ENCODE peak calls at places on chromosomes 6 and 20, in five cellular contexts. V is cardiac fibroblast, F is left lung, K is neural progenitor cell, J is adrenal gland. O is an unnamed sample.

GRCh38 chr20:64121586-64121985 is 14.2 kb upstream of the NPBWR2 start:
- DNase-seq in V (no peak), F (peak), K (no peak), J (peak), O (no peak)

GRCh38 chr6:159692303-159693127 is 526 bp downstream of the SOD2 start:
- DNase-seq in V (peak), F (peak), K (peak), J (peak), O (peak)

GRCh38 chr20:24102290-24102689 is 113.7 kb upstream of the GGTLC1 start:
- DNase-seq in V (no peak), F (no peak), K (peak), J (no peak), O (no peak)

GRCh38 chr20:3209946-3210317 is 634 bp downstream of the ITPA start:
- DNase-seq in V (peak), F (no peak), K (no peak), J (no peak), O (no peak)

GRCh38 chr20:409697-410559 is 1.8 kb downstream of the RBCK1 start:
- DNase-seq in V (no peak), F (no peak), K (no peak), J (no peak), O (no peak)

GRCh38 chr20:10385850-10386544 is 48.0 kb downstream of the MKKS start:
- DNase-seq in V (peak), F (no peak), K (no peak), J (no peak), O (no peak)

GRCh38 chr6:164346631-164347030 is 932.1 kb downstream of the QKI start:
- DNase-seq in V (no peak), F (no peak), K (no peak), J (no peak), O (no peak)

GRCh38 chr20:32986331-32986966 is 17.8 kb downstream of the SUN5 start:
- DNase-seq in V (no peak), F (no peak), K (no peak), J (no peak), O (no peak)

GRCh38 chr20:46353506-46354206 is 45.4 kb upstream of the CDH22 start:
- DNase-seq in V (no peak), F (no peak), K (no peak), J (no peak), O (no peak)

GRCh38 chr6:40692311-40692710 is 105.1 kb upstream of the LRFN2 start:
- DNase-seq in V (no peak), F (no peak), K (no peak), J (no peak), O (no peak)

GRCh38 chr6:154453329-154453728 is 57.2 kb downstream of the CNKSR3 start:
- DNase-seq in V (no peak), F (no peak), K (no peak), J (no peak), O (no peak)

GRCh38 chr20:60255426-60255825 is 297.2 kb downstream of the CDH26 start:
- DNase-seq in V (no peak), F (no peak), K (peak), J (no peak), O (no peak)

GRCh38 chr6:36839819-36840379 is 655 bp upstream of the CPNE5 start:
- DNase-seq in V (peak), F (peak), K (peak), J (no peak), O (peak)

GRCh38 chr6:37143585-37143984 is 26.4 kb upstream of the PIM1 start:
- DNase-seq in V (no peak), F (no peak), K (no peak), J (no peak), O (no peak)

GRCh38 chr20:47809561-47809960 is 24.3 kb upstream of the SULF2 start:
- DNase-seq in V (no peak), F (no peak), K (no peak), J (no peak), O (no peak)

GRCh38 chr6:166736606-166737005 is 109.6 kb upstream of the RPS6KA2 start:
- DNase-seq in V (peak), F (no peak), K (no peak), J (no peak), O (no peak)

GRCh38 chr6:146498309-146498708 is 45.3 kb upstream of the RAB32 start:
- DNase-seq in V (no peak), F (no peak), K (no peak), J (no peak), O (no peak)

GRCh38 chr6:109059591-109060021 is 35.0 kb downstream of the SESN1 start:
- DNase-seq in V (peak), F (no peak), K (no peak), J (no peak), O (no peak)

GRCh38 chr6:93294879-93295278 is 124.5 kb downstream of the EPHA7 start:
- DNase-seq in V (no peak), F (no peak), K (no peak), J (no peak), O (no peak)

GRCh38 chr6:42402184-42402583 is 49.5 kb downstream of the TRERF1 start:
- DNase-seq in V (peak), F (no peak), K (no peak), J (no peak), O (no peak)

GRCh38 chr6:46676604-46677313 is 10.9 kb upstream of the TDRD6 start:
- DNase-seq in V (no peak), F (no peak), K (no peak), J (no peak), O (no peak)

GRCh38 chr20:53077373-53078205 is 105.4 kb downstream of the TSHZ2 start:
- DNase-seq in V (peak), F (no peak), K (no peak), J (peak), O (no peak)

GRCh38 chr6:53326372-53327016 is 22.3 kb downstream of the ELOVL5 start:
- DNase-seq in V (peak), F (no peak), K (no peak), J (peak), O (no peak)

GRCh38 chr20:52490715-52491430 is 299.3 kb upstream of the ZFP64 start:
- DNase-seq in V (peak), F (no peak), K (no peak), J (no peak), O (no peak)

GRCh38 chr6:144644776-144645175 is 359.6 kb downstream of the UTRN start:
- DNase-seq in V (peak), F (no peak), K (peak), J (no peak), O (no peak)

GRCh38 chr20:10985536-10985935 is 311.7 kb upstream of the JAG1 start:
- DNase-seq in V (peak), F (no peak), K (no peak), J (no peak), O (no peak)

GRCh38 chr20:5316188-5317158 is at the start of gene PROKR2:
- DNase-seq in V (no peak), F (peak), K (peak), J (no peak), O (peak)

GRCh38 chr6:21501815-21502214 is 91.7 kb upstream of the SOX4 start:
- DNase-seq in V (no peak), F (no peak), K (no peak), J (no peak), O (no peak)

GRCh38 chr20:54167909-54168872 is 5.6 kb downstream of the CYP24A1 start:
- DNase-seq in V (peak), F (no peak), K (no peak), J (no peak), O (no peak)

GRCh38 chr6:135086414-135086764 is 31.8 kb upstream of the HBS1L start:
- DNase-seq in V (no peak), F (no peak), K (no peak), J (no peak), O (no peak)

GRCh38 chr6:135087803-135088202 is 33.2 kb upstream of the HBS1L start:
- DNase-seq in V (no peak), F (no peak), K (no peak), J (no peak), O (no peak)

GRCh38 chr6:135085700-135086413 is 31.2 kb upstream of the HBS1L start:
- DNase-seq in V (no peak), F (no peak), K (no peak), J (no peak), O (no peak)

GRCh38 chr6:135088232-135088760 is 33.7 kb upstream of the HBS1L start:
- DNase-seq in V (no peak), F (no peak), K (no peak), J (no peak), O (no peak)

GRCh38 chr6:135087403-135087802 is 32.8 kb upstream of the HBS1L start:
- DNase-seq in V (no peak), F (no peak), K (no peak), J (no peak), O (no peak)
- TF ChIP-seq CTCF in V (peak), F (no peak), K (peak), J (no peak), O (no peak)

GRCh38 chr20:1469925-1470571 is 3.4 kb upstream of the NSFL1C start:
- DNase-seq in V (peak), F (peak), K (peak), J (peak), O (peak)
- TF ChIP-seq CTCF in V (peak), F (peak), K (peak), J (peak), O (peak)

DNA sequence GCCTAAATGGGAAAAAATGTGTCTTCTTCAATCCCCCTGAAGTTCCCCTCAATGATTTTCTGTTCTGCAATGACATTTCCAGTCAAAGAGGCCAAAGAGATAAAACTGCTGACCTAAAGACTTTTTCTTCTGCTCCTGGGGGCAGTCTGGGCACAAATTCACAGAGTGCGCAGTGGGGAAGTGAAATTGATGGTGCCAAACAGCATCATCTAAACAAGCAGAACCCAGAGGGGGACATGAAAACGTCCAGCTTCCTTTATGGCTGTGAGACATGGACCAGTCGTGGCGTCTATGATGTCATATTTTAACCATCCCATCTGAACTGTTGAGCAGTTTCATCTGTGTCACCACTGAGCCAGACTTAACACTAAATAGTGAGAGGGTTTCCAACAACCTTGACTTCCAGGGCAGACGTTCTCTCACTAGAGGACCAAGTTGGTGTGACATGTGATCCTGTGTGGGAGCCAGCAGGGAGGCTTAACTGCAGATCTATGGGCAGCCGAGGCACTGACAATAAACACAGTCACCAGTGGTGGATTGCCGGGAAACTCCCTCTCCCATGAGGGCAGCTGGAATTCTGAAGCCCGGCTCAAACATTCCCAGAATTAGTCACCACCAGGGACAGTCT is 12.4 kb downstream of the SCML4 start:
- DNase-seq in V (peak), F (no peak), K (no peak), J (no peak), O (no peak)
- TF ChIP-seq CTCF in V (no peak), F (no peak), K (no peak), J (no peak), O (no peak)

DNA sequence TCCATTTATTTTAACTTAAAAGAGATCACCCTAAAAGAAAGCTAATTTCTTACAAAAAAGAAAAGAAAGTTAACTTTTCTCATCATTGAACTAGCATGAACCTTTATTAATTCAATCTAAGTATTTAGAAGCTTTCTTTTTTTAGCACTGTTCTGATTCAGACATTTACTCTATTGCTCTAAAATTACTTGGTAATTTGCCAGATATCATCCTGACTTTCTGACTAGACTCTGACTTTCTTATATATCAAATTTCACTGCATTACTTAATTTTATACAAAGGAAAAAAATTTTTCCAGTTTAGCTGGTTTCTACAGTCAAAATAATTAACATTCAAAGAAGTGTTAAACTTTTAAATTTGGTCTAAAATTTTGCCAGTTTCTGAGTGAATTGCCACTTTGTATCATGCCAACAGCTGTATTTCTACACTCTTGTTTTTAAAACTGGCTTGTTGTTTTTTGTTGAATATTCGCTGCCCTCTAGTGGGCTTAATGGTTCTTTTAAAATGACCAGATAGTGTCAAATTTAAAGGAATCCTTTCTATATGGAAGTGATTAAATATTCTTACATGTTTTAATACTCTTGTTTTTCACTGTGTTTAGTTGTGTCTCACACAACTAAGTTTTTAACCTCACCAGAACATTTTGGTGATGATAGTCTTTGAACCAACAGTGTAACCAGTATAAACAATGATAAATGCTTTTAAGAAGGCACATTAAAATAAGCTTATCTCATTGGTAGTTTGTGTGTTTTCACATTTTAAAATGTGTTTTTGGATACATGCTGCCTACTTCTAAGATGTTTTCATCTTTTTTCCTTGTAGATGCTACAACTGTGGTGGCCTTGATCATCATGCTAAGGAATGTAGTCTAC is 102.0 kb downstream of the POPDC3 start:
- DNase-seq in V (peak), F (no peak), K (peak), J (no peak), O (no peak)
- TF ChIP-seq CTCF in V (peak), F (peak), K (peak), J (peak), O (peak)

DNA sequence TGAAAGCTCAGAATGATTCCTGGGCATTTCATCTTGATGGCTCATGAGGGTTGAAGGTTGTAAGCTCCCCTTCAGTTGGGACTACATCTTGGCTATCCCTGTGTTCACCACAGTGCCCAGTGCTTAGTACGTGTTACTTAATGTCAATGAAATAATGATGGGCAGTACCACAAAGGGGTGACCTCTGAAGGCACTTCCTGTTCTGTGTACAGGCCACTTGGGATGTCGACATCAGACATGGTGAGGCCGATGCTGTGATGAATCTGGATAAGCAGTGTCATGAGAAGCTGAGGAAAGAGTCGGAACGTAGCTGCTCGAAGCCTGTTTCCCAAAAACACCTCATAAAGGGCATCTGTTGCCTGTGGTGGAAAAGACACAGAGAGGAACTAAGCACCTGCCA is 27.6 kb upstream of the RBL1 start:
- DNase-seq in V (no peak), F (no peak), K (no peak), J (peak), O (no peak)
- TF ChIP-seq CTCF in V (no peak), F (no peak), K (no peak), J (no peak), O (no peak)

DNA sequence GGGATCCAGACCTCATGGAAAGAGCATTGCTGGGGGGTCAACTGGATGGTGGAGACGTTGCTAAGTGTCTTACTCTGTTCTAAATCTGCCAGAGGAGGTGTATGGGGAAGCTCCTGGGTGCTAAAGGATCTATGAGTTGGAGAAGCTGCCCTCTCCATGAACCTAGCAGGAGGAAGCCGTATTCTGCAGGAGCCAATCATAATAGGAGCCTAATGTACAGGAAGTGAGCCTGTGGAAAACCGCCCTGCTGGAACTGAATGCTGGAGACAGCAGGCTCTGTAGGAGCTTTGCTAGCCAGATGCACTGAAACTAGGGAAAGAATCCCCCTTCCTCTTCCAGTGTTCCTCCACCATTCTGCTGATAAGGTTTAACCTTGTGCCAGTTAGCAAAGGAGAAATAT is 10.9 kb downstream of the CASP8AP2 start:
- DNase-seq in V (peak), F (no peak), K (no peak), J (no peak), O (no peak)
- TF ChIP-seq CTCF in V (no peak), F (no peak), K (no peak), J (no peak), O (no peak)